ENCODE peak calls at places on chromosomes 12 and 14, in six cellular contexts. D is WTC11, K is RWPE1, Q is breast epithelium, V is bronchial epithelial cell, U is cardiac fibroblast. J is an unnamed sample.

GRCh38 chr12:118044075-118044474 is 16.9 kb downstream of the WSB2 start:
- DNase-seq in D (no peak), K (no peak), Q (no peak), V (no peak), U (no peak), J (no peak)

GRCh38 chr12:102454808-102455760 is 25.3 kb downstream of the IGF1 start:
- DNase-seq in D (no peak), K (no peak), Q (no peak), V (no peak), U (no peak), J (no peak)

GRCh38 chr14:92866181-92866752 is 56.7 kb upstream of the CHGA start:
- DNase-seq in D (no peak), K (no peak), Q (no peak), V (peak), U (peak), J (no peak)

GRCh38 chr12:1206118-1206734 is 215.2 kb downstream of the ERC1 start:
- DNase-seq in D (no peak), K (no peak), Q (no peak), V (no peak), U (no peak), J (no peak)

GRCh38 chr14:104304451-104305351 is 166.3 kb downstream of the KIF26A start:
- DNase-seq in D (no peak), K (no peak), Q (no peak), V (no peak), U (no peak), J (no peak)

GRCh38 chr12:124082676-124083075 is 109.7 kb downstream of the ZNF664 start:
- DNase-seq in D (no peak), K (no peak), Q (no peak), V (no peak), U (no peak), J (no peak)

GRCh38 chr12:95312656-95313055 is 95.0 kb downstream of the VEZT start:
- DNase-seq in D (no peak), K (no peak), Q (no peak), V (no peak), U (no peak), J (no peak)

GRCh38 chr12:3951380-3952135 is 78.4 kb upstream of the PARP11 start:
- DNase-seq in D (no peak), K (no peak), Q (peak), V (peak), U (no peak), J (no peak)

GRCh38 chr14:68458840-68459469 is 333.9 kb downstream of the ZFP36L1 start:
- DNase-seq in D (peak), K (peak), Q (peak), V (peak), U (peak), J (no peak)

GRCh38 chr14:21860172-21860571 is 186.6 kb upstream of the OR4E1 start:
- DNase-seq in D (peak), K (no peak), Q (no peak), V (peak), U (peak), J (peak)

GRCh38 chr14:63995285-63995684 is 142.5 kb downstream of the SYNE2 start:
- DNase-seq in D (no peak), K (no peak), Q (no peak), V (no peak), U (no peak), J (no peak)

GRCh38 chr12:106113042-106113441 is 25.7 kb downstream of the NUAK1 start:
- DNase-seq in D (no peak), K (no peak), Q (no peak), V (peak), U (peak), J (peak)

GRCh38 chr12:95004610-95005009 is 1.1 kb upstream of the NDUFA12 start:
- DNase-seq in D (no peak), K (no peak), Q (no peak), V (no peak), U (peak), J (no peak)

GRCh38 chr12:51871126-51871525 is 16.8 kb upstream of the ANKRD33 start:
- DNase-seq in D (no peak), K (no peak), Q (no peak), V (no peak), U (no peak), J (no peak)

GRCh38 chr12:130192667-130193345 is 30.5 kb downstream of the FZD10 start:
- DNase-seq in D (peak), K (no peak), Q (no peak), V (peak), U (no peak), J (no peak)

GRCh38 chr14:30015471-30015870 is 87.8 kb upstream of the PRKD1 start:
- DNase-seq in D (no peak), K (no peak), Q (no peak), V (no peak), U (peak), J (no peak)

GRCh38 chr14:101464310-101464983 is 96.8 kb upstream of the DIO3 start:
- DNase-seq in D (no peak), K (no peak), Q (no peak), V (no peak), U (no peak), J (no peak)

GRCh38 chr12:120468271-120468845 is 1.2 kb downstream of the SRSF9 start:
- DNase-seq in D (peak), K (peak), Q (peak), V (no peak), U (peak), J (peak)

GRCh38 chr12:54034784-54035310 is 2.0 kb downstream of the HOXC5 start:
- DNase-seq in D (no peak), K (no peak), Q (no peak), V (no peak), U (no peak), J (no peak)

GRCh38 chr12:45289245-45290217 is 73.6 kb downstream of the ANO6 start:
- DNase-seq in D (no peak), K (no peak), Q (no peak), V (no peak), U (no peak), J (no peak)

GRCh38 chr14:75636100-75636692 is 24.5 kb downstream of the ERG28 start:
- DNase-seq in D (peak), K (no peak), Q (no peak), V (no peak), U (peak), J (no peak)

GRCh38 chr14:53331247-53331646 is 178.1 kb upstream of the DDHD1 start:
- DNase-seq in D (no peak), K (peak), Q (no peak), V (peak), U (peak), J (no peak)

GRCh38 chr14:53330441-53330840 is 177.3 kb upstream of the DDHD1 start:
- DNase-seq in D (no peak), K (no peak), Q (no peak), V (no peak), U (no peak), J (no peak)

GRCh38 chr14:53327716-53328115 is 174.6 kb upstream of the DDHD1 start:
- DNase-seq in D (no peak), K (peak), Q (no peak), V (peak), U (peak), J (no peak)

DNA sequence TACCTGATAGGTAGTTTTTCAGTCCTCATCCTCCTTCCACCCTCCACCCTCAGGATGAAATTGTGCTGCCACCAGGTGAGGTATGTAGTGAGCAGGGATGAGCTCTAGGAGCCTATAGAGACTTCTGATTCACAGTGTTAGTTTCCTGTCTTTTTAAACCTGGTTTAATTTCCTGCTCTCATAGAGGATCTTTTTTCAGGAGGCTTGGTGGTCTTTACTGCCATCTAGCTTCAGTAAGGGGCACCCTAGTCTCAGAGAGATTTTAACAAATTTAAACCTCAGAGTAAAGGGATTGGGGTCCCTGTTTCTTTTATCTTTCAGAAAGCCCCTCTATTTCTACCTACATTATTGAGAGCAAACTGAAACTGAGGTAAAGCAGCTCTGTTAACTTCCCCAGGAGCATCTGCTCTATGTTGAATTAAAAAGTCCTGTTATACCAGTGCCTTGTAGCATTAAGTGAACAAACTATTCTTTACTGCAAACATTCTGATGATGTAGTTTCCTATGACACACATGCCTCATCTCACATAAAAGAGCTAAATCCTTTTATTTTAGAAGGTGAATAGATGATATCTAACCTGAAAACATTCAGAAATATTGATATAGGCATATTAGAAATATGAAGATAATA is 172.2 kb upstream of the DDHD1 start:
- DNase-seq in D (no peak), K (no peak), Q (no peak), V (peak), U (no peak), J (no peak)
- TF ChIP-seq CTCF in D (no peak), K (peak), Q (no peak), V (no peak), U (peak), J (no peak)

DNA sequence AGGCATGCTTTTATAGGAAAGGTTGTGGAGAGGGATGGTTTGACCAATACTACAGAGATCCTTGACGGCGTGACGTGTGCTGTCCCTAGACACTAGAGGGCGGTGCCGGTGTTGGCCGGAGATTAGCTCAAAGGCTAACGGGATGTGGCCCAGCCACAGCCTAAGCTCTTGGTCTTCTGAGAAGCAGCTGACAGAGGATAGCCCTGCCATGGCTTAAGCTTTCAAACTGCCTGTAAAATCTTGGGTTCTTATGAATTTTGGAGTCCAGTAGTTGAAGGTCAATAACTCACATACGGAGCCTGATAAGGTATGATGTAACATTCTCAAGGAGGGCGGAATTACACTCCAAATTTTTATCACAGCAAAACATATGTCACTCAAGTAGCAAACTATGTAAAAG is 515.7 kb upstream of the ATXN7L3B start:
- DNase-seq in D (peak), K (peak), Q (no peak), V (peak), U (peak), J (peak)
- TF ChIP-seq CTCF in D (peak), K (peak), Q (peak), V (peak), U (peak), J (peak)

DNA sequence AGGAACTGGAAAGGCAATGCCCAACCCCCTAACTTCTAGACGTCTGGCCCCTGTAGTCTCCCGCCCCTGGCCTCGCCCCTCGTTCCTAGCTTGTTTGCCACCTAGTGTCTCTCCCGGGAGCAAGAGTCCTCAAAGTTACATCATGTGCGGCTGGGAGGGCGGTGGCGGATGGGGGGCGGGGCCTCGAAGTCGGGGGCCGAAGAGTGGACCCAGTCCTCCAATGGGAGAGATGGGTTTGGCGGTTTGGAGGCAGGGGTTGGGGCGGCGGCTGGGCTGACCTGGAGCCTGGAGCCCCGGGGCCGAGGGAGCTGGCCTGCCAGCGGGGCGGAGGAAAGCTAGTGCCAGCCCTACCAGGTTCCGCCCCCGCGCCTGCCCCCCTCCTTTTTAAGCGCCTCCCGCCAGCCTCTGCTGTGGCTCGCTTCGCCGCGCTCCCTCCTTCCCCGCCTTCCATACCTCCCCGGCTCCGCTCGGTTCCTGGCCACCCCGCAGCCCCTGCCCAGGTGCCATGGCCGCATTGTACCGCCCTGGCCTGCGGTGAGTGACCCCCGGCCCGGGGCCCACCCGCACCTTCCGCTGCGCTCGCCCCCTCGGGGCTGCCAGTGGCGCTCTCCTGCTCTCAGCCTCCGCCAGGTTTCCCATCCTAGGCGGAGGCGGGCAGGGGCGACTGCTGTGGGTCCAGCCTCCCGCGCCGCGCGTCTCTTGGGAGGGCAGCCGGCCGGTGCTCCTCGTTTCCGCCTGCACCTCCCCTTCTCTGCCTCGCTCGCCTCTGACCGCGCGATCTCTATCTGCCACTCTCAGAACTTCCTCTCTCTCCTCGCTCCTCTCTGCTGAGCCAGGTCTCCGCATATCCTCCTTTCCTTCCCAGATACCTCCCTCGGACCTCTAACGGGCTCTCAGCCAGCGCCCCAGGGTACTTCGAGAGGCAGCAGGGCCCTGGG is at the start of gene PCK2:
- DNase-seq in D (peak), K (peak), Q (peak), V (peak), U (peak), J (peak)
- TF ChIP-seq CTCF in D (no peak), K (no peak), Q (no peak), V (peak), U (no peak), J (no peak)

DNA sequence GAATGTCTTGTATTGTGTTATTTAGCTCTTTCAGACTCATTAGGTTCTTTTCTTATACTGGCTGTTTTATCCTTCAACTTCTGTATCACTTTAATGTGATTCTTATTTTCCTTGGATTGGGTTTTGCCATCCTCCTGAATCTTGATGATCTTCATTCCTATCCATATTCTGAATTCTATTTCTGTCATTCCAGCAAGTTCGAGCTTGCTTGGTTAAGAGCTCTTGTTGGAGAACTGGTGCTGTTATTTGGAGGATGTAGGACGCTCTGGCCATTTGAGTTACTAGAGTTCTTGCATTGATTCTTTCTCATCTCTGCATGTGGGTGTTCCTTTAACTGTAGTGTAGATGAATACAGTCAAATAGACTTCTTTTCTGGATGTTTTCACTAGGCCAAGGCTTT is 142.3 kb upstream of the SLC38A2 start:
- DNase-seq in D (no peak), K (no peak), Q (no peak), V (peak), U (no peak), J (no peak)
- TF ChIP-seq CTCF in D (no peak), K (no peak), Q (no peak), V (no peak), U (no peak), J (no peak)

J was measured in GM13976.